ENCODE peak calls at places on chromosomes 3 and 15, in four cellular contexts. P, R, S and I are unnamed samples. For H3K4me1, the result is how much of the 10 kb centered on the place peaks cover.

GRCh38 chr3:149705416-149705815 is 46.9 kb downstream of the COMMD2 start:
- DNase-seq in R (no peak), S (no peak), P (no peak), I (no peak)

GRCh38 chr15:68187559-68187958 is 17.6 kb downstream of the CALML4 start:
- DNase-seq in P (peak), S (no peak), R (no peak), I (no peak)

GRCh38 chr3:191330309-191330712 is at the start of gene UTS2B:
- DNase-seq in R (peak), P (no peak), S (no peak), I (no peak)

GRCh38 chr3:155197786-155198185 is 95.7 kb downstream of the STRIT1 start:
- DNase-seq in R (no peak), S (no peak), P (no peak), I (no peak)

GRCh38 chr3:172031957-172032356 is 7.4 kb upstream of the FNDC3B start:
- DNase-seq in S (no peak), R (no peak), P (no peak), I (no peak)

GRCh38 chr15:29952245-29952644 is 130.0 kb upstream of the TJP1 start:
- DNase-seq in P (no peak), R (no peak), S (no peak), I (no peak)

GRCh38 chr15:100307241-100307855 is 34.4 kb downstream of the ADAMTS17 start:
- DNase-seq in P (no peak), R (no peak), S (no peak), I (no peak)

GRCh38 chr3:51997935-51998596 is 2.4 kb upstream of the RPL29 start:
- DNase-seq in R (no peak), S (no peak), P (no peak), I (no peak)

GRCh38 chr15:50778089-50778488 is 12.6 kb upstream of the SPPL2A start:
- DNase-seq in P (no peak), S (no peak), R (no peak), I (no peak)

GRCh38 chr3:154783053-154784037 is 296.8 kb upstream of the MME start:
- DNase-seq in S (no peak), R (no peak), P (peak), I (no peak)

GRCh38 chr3:100002599-100003350 is 111.5 kb downstream of the FILIP1L start:
- DNase-seq in P (no peak), R (peak), S (no peak), I (no peak)

GRCh38 chr3:172367205-172368105 is 80.8 kb downstream of the GHSR start:
- DNase-seq in P (no peak), S (no peak), R (no peak), I (no peak)

GRCh38 chr3:148943531-148944200 is 47.7 kb upstream of the GYG1 start:
- DNase-seq in P (peak), S (peak), R (peak), I (peak)

GRCh38 chr3:37863949-37864822 is 2.5 kb downstream of the CTDSPL start:
- DNase-seq in S (no peak), P (no peak), R (peak), I (no peak)

GRCh38 chr3:138042043-138042442 is 32.1 kb downstream of the CLDN18 start:
- DNase-seq in S (no peak), P (no peak), R (no peak), I (no peak)

GRCh38 chr3:46609944-46610722 is 2.2 kb upstream of the FAM240A start:
- DNase-seq in S (no peak), P (no peak), R (no peak), I (no peak)

GRCh38 chr15:71124937-71125755 is 9.9 kb downstream of the THSD4 start:
- DNase-seq in P (no peak), S (no peak), R (no peak), I (no peak)
- H3K27ac ChIP-seq in P (no peak), S (no peak), R (no peak), I (no peak)

DNA sequence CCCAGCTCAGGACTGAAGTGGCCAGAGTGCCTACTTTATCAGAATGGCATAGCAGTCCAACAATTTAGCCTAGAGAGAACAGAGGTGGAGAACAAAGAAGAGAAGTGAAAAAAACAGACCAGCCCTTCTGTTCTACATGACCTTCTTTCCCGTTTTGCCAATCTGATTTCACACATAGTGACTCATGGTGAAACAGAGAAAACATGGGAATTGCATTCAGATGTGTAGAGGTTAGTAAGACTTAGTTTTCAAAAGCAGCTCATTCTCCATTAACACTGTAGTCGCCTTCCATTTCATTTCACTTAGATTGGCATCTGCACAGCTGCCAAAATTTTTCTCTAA is 440 bp upstream of the ARL6IP5 start:
- DNase-seq in P (no peak), S (peak), R (no peak), I (no peak)
- H3K4me1 ChIP-seq in P (half or more), S (half or more), R (half or more), I (half or more)

GRCh38 chr3:141052570-141053069 is 1.5 kb downstream of the SPSB4 start:
- DNase-seq in R (no peak), S (peak), P (no peak), I (no peak)
- H3K4me3 ChIP-seq in R (peak), S (peak), P (no peak), I (no peak)

GRCh38 chr3:5021571-5022092 is 42.4 kb downstream of the BHLHE40 start:
- DNase-seq in R (peak), S (no peak), P (no peak), I (no peak)

GRCh38 chr3:5022187-5022965 is 43.1 kb downstream of the BHLHE40 start:
- DNase-seq in S (no peak), P (no peak), R (no peak), I (no peak)

GRCh38 chr3:5022966-5023776 is 43.9 kb downstream of the BHLHE40 start:
- DNase-seq in P (no peak), R (peak), S (no peak), I (no peak)

GRCh38 chr3:5026046-5026362 is 46.8 kb downstream of the BHLHE40 start:
- DNase-seq in S (no peak), R (no peak), P (no peak), I (no peak)

DNA sequence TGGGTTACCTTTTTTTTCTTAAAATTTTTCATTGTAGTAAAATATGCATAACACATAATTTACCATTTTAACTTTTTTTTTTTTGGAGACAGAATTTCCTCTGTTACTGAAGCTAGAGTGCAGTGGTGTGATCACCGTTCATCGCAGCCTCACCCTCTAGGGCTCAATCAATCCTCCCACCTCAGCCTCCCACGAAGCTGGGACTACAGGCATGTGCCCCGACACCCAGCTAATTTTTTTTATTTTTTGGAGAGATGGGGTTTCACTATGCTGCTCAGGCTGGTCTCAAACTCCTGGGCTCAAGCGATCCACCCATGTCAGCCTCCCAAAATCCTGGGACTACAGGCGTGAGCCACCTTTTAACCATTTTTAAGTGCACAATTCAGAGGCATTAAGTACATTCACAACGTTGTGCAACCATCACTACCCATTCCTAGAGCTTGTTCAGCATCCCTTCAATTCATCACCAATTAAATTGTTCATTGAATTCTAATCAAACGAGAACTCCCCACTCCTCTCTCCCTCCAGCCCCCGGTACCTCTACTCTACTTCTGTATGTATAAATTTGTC is 44.6 kb downstream of the BHLHE40 start:
- DNase-seq in P (no peak), S (no peak), R (no peak), I (no peak)
- H3K27ac ChIP-seq in P (no peak), S (no peak), R (peak), I (no peak)

GRCh38 chr3:141431411-141432378 is 55.1 kb upstream of the RASA2 start:
- DNase-seq in R (no peak), S (no peak), P (no peak), I (no peak)

GRCh38 chr3:141432904-141433303 is 53.9 kb upstream of the RASA2 start:
- DNase-seq in R (no peak), S (no peak), P (no peak), I (no peak)

GRCh38 chr3:141434255-141434654 is 52.6 kb upstream of the RASA2 start:
- DNase-seq in P (no peak), S (no peak), R (no peak), I (no peak)

GRCh38 chr3:141439589-141439988 is 47.2 kb upstream of the RASA2 start:
- DNase-seq in R (no peak), S (no peak), P (no peak), I (no peak)

DNA sequence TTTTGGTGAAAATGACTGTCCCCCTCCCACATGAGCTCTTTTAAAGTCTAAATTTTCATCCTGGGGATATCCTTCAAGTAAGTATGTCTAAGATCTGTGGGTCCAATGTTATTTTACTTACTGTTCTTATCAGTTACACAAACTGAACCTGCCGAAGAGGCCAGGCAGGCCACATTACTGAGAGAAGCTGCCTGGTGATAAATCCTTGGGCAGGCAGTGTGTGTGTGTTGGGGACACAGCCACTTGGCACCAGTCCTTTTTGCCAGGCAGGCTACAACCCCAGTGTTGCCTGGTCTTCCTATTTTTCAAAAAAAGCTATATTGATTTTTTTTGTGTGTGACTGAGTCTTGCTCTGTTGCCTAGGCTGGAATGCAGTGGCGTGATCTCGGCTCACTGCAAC is 50.6 kb upstream of the RASA2 start:
- DNase-seq in P (no peak), R (no peak), S (peak), I (no peak)
- H3K4me1 ChIP-seq in P (half or more), R (half or more), S (under half), I (under half)

DNA sequence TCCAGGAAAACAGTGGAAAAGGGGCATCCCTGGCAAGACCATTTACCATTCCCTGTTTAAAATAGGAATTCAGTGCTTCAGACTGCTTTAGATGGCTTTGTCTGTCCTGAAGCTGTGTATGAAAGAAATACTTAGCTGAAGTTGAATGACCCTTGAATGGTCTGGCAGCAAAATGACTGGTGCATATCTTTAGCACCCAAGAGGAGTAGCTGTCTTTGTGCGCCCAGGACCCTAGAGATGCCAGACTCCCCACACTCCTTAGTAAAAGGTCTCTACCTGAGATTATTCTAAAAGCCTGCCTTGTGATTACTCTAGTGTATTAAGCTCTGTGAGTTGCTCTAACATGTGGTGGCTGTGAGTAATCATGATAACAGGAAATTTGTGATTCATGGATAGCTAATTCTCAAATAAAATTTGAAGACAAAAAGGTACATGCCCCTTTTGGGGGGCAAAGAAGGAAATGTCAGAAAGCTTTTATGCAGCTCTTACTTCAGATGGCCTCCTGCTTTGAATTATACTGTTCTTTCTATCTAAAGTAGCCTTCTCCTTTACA is 3.2 kb downstream of the MAPKBP1 start:
- DNase-seq in R (no peak), S (no peak), P (no peak), I (no peak)
- H3K4me3 ChIP-seq in R (no peak), S (no peak), P (no peak), I (no peak)

DNA sequence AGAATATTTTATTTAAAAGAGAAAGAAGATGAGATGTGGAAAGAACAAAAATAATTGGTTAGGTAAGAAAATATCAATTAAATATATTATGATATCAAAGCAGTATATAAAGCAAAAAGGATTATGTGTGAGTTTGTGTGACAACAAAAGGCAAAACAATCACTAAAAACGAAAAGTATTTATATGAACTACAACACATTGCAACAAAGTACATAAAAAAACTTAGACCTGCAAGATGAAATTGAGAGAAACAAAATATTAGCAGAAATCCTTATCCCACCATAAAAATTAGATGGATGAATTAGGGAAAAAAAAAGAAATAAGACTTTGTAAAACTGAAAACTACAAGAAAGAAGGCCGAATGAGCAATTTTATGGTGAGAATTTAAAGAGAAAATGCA is 27.3 kb upstream of the IGF1R start:
- DNase-seq in R (no peak), S (no peak), P (no peak), I (no peak)
- H3K27ac ChIP-seq in R (no peak), S (no peak), P (no peak), I (no peak)